ENCODE peak calls at places on chromosomes 7 and 10, in five cellular contexts. One of them, this sample, is unnamed.

GRCh38 chr7:130960208-130960988 is 226.4 kb upstream of the KLF14 start:
- DNase-seq in chondrocyte: no peak
- DNase-seq in T47D: peak
- DNase-seq in cerebellum: no peak
- DNase-seq in non-pigmented ciliary epithelial cell: peak
- DNase-seq in this sample: no peak

GRCh38 chr7:22393825-22394458 is 37.0 kb upstream of the RAPGEF5 start:
- DNase-seq in chondrocyte: no peak
- DNase-seq in cerebellum: no peak
- DNase-seq in non-pigmented ciliary epithelial cell: no peak
- DNase-seq in T47D: no peak
- DNase-seq in this sample: no peak

GRCh38 chr7:139576179-139576973 is 52.9 kb downstream of the CLEC2L start:
- DNase-seq in T47D: no peak
- DNase-seq in chondrocyte: no peak
- DNase-seq in non-pigmented ciliary epithelial cell: no peak
- DNase-seq in cerebellum: no peak
- DNase-seq in this sample: no peak

GRCh38 chr10:36880898-36881297 is 244.5 kb upstream of the ANKRD30A start:
- DNase-seq in T47D: peak
- DNase-seq in cerebellum: no peak
- DNase-seq in chondrocyte: no peak
- DNase-seq in non-pigmented ciliary epithelial cell: peak
- DNase-seq in this sample: no peak

GRCh38 chr7:94295805-94296204 is 98.9 kb upstream of the COL1A2 start:
- DNase-seq in T47D: peak
- DNase-seq in non-pigmented ciliary epithelial cell: peak
- DNase-seq in cerebellum: no peak
- DNase-seq in chondrocyte: no peak
- DNase-seq in this sample: no peak

GRCh38 chr7:19095461-19095860 is 22.0 kb downstream of the TWIST1 start:
- DNase-seq in T47D: no peak
- DNase-seq in cerebellum: no peak
- DNase-seq in non-pigmented ciliary epithelial cell: no peak
- DNase-seq in chondrocyte: no peak
- DNase-seq in this sample: no peak

GRCh38 chr10:61643316-61643751 is 19.4 kb upstream of the CABCOCO1 start:
- DNase-seq in non-pigmented ciliary epithelial cell: peak
- DNase-seq in cerebellum: no peak
- DNase-seq in chondrocyte: no peak
- DNase-seq in T47D: no peak
- DNase-seq in this sample: no peak

GRCh38 chr7:140696024-140696678 is 357 bp upstream of the NDUFB2 start:
- DNase-seq in chondrocyte: no peak
- DNase-seq in T47D: peak
- DNase-seq in non-pigmented ciliary epithelial cell: peak
- DNase-seq in cerebellum: peak
- DNase-seq in this sample: peak

GRCh38 chr10:129657297-129657974 is 190.4 kb downstream of the MGMT start:
- DNase-seq in chondrocyte: no peak
- DNase-seq in non-pigmented ciliary epithelial cell: no peak
- DNase-seq in cerebellum: no peak
- DNase-seq in T47D: no peak
- DNase-seq in this sample: no peak

GRCh38 chr7:437293-438280 is 82.1 kb downstream of the PDGFA start:
- DNase-seq in non-pigmented ciliary epithelial cell: no peak
- DNase-seq in chondrocyte: no peak
- DNase-seq in T47D: no peak
- DNase-seq in cerebellum: peak
- DNase-seq in this sample: no peak

GRCh38 chr7:44534087-44534486 is 7.0 kb downstream of the NPC1L1 start:
- DNase-seq in cerebellum: no peak
- DNase-seq in T47D: no peak
- DNase-seq in non-pigmented ciliary epithelial cell: no peak
- DNase-seq in chondrocyte: no peak
- DNase-seq in this sample: no peak

GRCh38 chr7:157022681-157023588 is 12.5 kb upstream of the MNX1 start:
- DNase-seq in non-pigmented ciliary epithelial cell: no peak
- DNase-seq in T47D: peak
- DNase-seq in chondrocyte: peak
- DNase-seq in cerebellum: no peak
- DNase-seq in this sample: no peak

GRCh38 chr7:1386623-1387220 is 72.5 kb downstream of the MICALL2 start:
- DNase-seq in chondrocyte: no peak
- DNase-seq in non-pigmented ciliary epithelial cell: no peak
- DNase-seq in T47D: no peak
- DNase-seq in cerebellum: no peak
- DNase-seq in this sample: no peak

GRCh38 chr10:74949434-74949833 is 123.0 kb downstream of the KAT6B start:
- DNase-seq in cerebellum: no peak
- DNase-seq in T47D: no peak
- DNase-seq in non-pigmented ciliary epithelial cell: no peak
- DNase-seq in chondrocyte: no peak
- DNase-seq in this sample: no peak

GRCh38 chr10:123665371-123666286 is 526 bp upstream of the GPR26 start:
- DNase-seq in chondrocyte: peak
- DNase-seq in T47D: no peak
- DNase-seq in cerebellum: no peak
- DNase-seq in non-pigmented ciliary epithelial cell: no peak
- DNase-seq in this sample: no peak

GRCh38 chr7:155354371-155355048 is 56.8 kb downstream of the INSIG1 start:
- DNase-seq in T47D: no peak
- DNase-seq in non-pigmented ciliary epithelial cell: no peak
- DNase-seq in cerebellum: no peak
- DNase-seq in chondrocyte: no peak
- DNase-seq in this sample: no peak

GRCh38 chr7:105776068-105776790 is 100.2 kb downstream of the ATXN7L1 start:
- DNase-seq in non-pigmented ciliary epithelial cell: peak
- DNase-seq in cerebellum: no peak
- DNase-seq in chondrocyte: no peak
- DNase-seq in T47D: no peak
- DNase-seq in this sample: no peak

GRCh38 chr7:7315851-7316250 is 133.5 kb downstream of the C1GALT1 start:
- DNase-seq in chondrocyte: no peak
- DNase-seq in non-pigmented ciliary epithelial cell: no peak
- DNase-seq in T47D: no peak
- DNase-seq in cerebellum: no peak
- DNase-seq in this sample: no peak

GRCh38 chr10:123380491-123381085 is 226.4 kb downstream of the BUB3 start:
- DNase-seq in non-pigmented ciliary epithelial cell: no peak
- DNase-seq in chondrocyte: no peak
- DNase-seq in cerebellum: no peak
- DNase-seq in T47D: peak
- DNase-seq in this sample: no peak

GRCh38 chr7:121015560-121015959 is 27.0 kb downstream of the CPED1 start:
- DNase-seq in chondrocyte: no peak
- DNase-seq in non-pigmented ciliary epithelial cell: no peak
- DNase-seq in T47D: no peak
- DNase-seq in cerebellum: no peak
- DNase-seq in this sample: no peak

GRCh38 chr7:44921607-44922350 is 36.4 kb upstream of the PURB start:
- DNase-seq in cerebellum: peak
- DNase-seq in non-pigmented ciliary epithelial cell: peak
- DNase-seq in T47D: peak
- DNase-seq in chondrocyte: no peak
- DNase-seq in this sample: peak

GRCh38 chr7:115363916-115364315 is 442.0 kb downstream of the MDFIC start:
- DNase-seq in cerebellum: no peak
- DNase-seq in chondrocyte: no peak
- DNase-seq in T47D: no peak
- DNase-seq in non-pigmented ciliary epithelial cell: no peak
- DNase-seq in this sample: no peak

GRCh38 chr10:92291921-92292860 is 1.2 kb downstream of the MARCHF5 start:
- DNase-seq in T47D: peak
- DNase-seq in cerebellum: peak
- DNase-seq in non-pigmented ciliary epithelial cell: no peak
- DNase-seq in chondrocyte: no peak
- DNase-seq in this sample: peak

GRCh38 chr10:29630205-29631048 is 4.3 kb downstream of the SVIL start:
- DNase-seq in cerebellum: no peak
- DNase-seq in chondrocyte: no peak
- DNase-seq in T47D: peak
- DNase-seq in non-pigmented ciliary epithelial cell: no peak
- DNase-seq in this sample: no peak

This sample was measured in HuH-7.5.